ENCODE peak calls at places on chromosome 21, in nine cellular contexts. Q, F, U, X, V, M, H, N and I are unnamed samples.

GRCh38 chr21:17352937-17353655 is 159.7 kb upstream of the CXADR start:
- DNase-seq in M (no peak), F (no peak), H (no peak), Q (no peak), V (no peak), X (no peak), U (no peak), N (no peak), I (no peak)

GRCh38 chr21:41931041-41931451 is 22.8 kb downstream of the C2CD2 start:
- DNase-seq in V (no peak), N (peak), X (no peak), H (no peak), F (no peak), Q (no peak), U (peak), M (no peak), I (no peak)

GRCh38 chr21:44429894-44430293 is 25.4 kb upstream of the LRRC3 start:
- DNase-seq in Q (no peak), F (no peak), X (no peak), M (no peak), N (no peak), V (no peak), H (no peak), U (no peak), I (no peak)

GRCh38 chr21:41366522-41367151 is 4.8 kb downstream of the MX2 start:
- DNase-seq in H (peak), U (peak), M (no peak), Q (no peak), F (peak), N (peak), X (no peak), V (no peak), I (no peak)

GRCh38 chr21:37082375-37082774 is 9.3 kb downstream of the TTC3 start:
- DNase-seq in F (no peak), N (no peak), Q (no peak), H (no peak), U (no peak), X (no peak), M (no peak), V (no peak), I (no peak)

GRCh38 chr21:42833859-42834729 is 45.2 kb downstream of the WDR4 start:
- DNase-seq in N (no peak), F (no peak), Q (no peak), X (no peak), M (no peak), H (no peak), U (peak), V (no peak), I (no peak)

GRCh38 chr21:24781146-24781545 is 826.1 kb downstream of the MRPL39 start:
- DNase-seq in V (no peak), H (no peak), Q (no peak), M (no peak), X (no peak), U (no peak), F (no peak), N (no peak), I (no peak)

GRCh38 chr21:37848721-37849490 is 67.4 kb downstream of the KCNJ6 start:
- DNase-seq in Q (no peak), U (no peak), F (peak), N (peak), X (no peak), H (no peak), V (no peak), M (no peak), I (no peak)

GRCh38 chr21:36117276-36117675 is 17.6 kb upstream of the CBR3 start:
- DNase-seq in V (no peak), M (no peak), Q (no peak), F (no peak), N (no peak), H (no peak), U (no peak), X (no peak), I (no peak)

GRCh38 chr21:33023574-33024277 is 2.0 kb upstream of the OLIG2 start:
- DNase-seq in M (no peak), Q (no peak), N (no peak), H (peak), V (peak), X (no peak), F (no peak), U (no peak), I (no peak)

GRCh38 chr21:44836666-44837471 is 19.0 kb upstream of the SUMO3 start:
- DNase-seq in Q (no peak), M (no peak), N (peak), H (no peak), V (no peak), F (peak), X (no peak), U (peak), I (peak)

GRCh38 chr21:20875741-20876140 is 122.5 kb upstream of the NCAM2 start:
- DNase-seq in U (no peak), X (no peak), F (no peak), H (no peak), N (no peak), M (no peak), V (no peak), Q (no peak), I (peak)

GRCh38 chr21:35648512-35648911 is 411.8 kb downstream of the SETD4 start:
- DNase-seq in H (no peak), V (no peak), X (peak), M (no peak), Q (no peak), N (no peak), F (no peak), U (no peak), I (peak)

GRCh38 chr21:26332873-26333272 is 162.3 kb upstream of the APP start:
- DNase-seq in M (no peak), V (no peak), F (no peak), U (no peak), X (no peak), H (no peak), N (no peak), Q (no peak), I (no peak)

GRCh38 chr21:44334637-44335030 is 4.6 kb downstream of the CFAP410 start:
- DNase-seq in Q (no peak), H (no peak), N (no peak), F (no peak), V (no peak), U (no peak), X (no peak), M (no peak), I (no peak)

GRCh38 chr21:32515869-32516268 is 69.5 kb downstream of the TCP10L start:
- DNase-seq in V (no peak), N (peak), M (no peak), U (no peak), H (no peak), Q (no peak), X (no peak), F (peak), I (no peak)

GRCh38 chr21:25885405-25885804 is 150.6 kb downstream of the GABPA start:
- DNase-seq in M (no peak), F (no peak), H (no peak), X (no peak), Q (no peak), U (no peak), N (peak), V (no peak), I (no peak)

GRCh38 chr21:44399955-44400790 is 46.8 kb downstream of the TRPM2 start:
- DNase-seq in V (no peak), Q (no peak), X (no peak), M (no peak), U (peak), F (no peak), H (no peak), N (no peak), I (no peak)

GRCh38 chr21:16419188-16419874 is 689.5 kb downstream of the USP25 start:
- DNase-seq in N (peak), X (peak), H (no peak), U (no peak), F (peak), M (no peak), Q (no peak), V (peak), I (no peak)

GRCh38 chr21:41680444-41681335 is 86.2 kb downstream of the RIPK4 start:
- DNase-seq in M (no peak), V (no peak), U (peak), H (no peak), N (no peak), Q (no peak), X (peak), F (no peak), I (no peak)

GRCh38 chr21:45528028-45528705 is 14.1 kb downstream of the SLC19A1 start:
- DNase-seq in H (peak), N (no peak), Q (no peak), V (no peak), X (no peak), M (no peak), F (no peak), U (peak), I (no peak)

GRCh38 chr21:46483300-46484295 is 24.9 kb downstream of the DIP2A start:
- DNase-seq in V (no peak), M (no peak), Q (no peak), N (no peak), H (no peak), U (no peak), F (no peak), X (no peak), I (no peak)

GRCh38 chr21:33461538-33462250 is 18.1 kb downstream of the TMEM50B start:
- DNase-seq in X (no peak), V (no peak), F (no peak), U (no peak), Q (no peak), M (no peak), H (no peak), N (no peak), I (no peak)

GRCh38 chr21:37224861-37225260 is 42.3 kb downstream of the VPS26C start:
- DNase-seq in X (no peak), U (no peak), Q (no peak), H (no peak), N (no peak), F (no peak), M (no peak), V (no peak), I (no peak)

GRCh38 chr21:45367402-45368351 is 37.3 kb upstream of the COL18A1 start:
- DNase-seq in V (no peak), F (no peak), Q (no peak), X (no peak), H (no peak), U (no peak), M (no peak), N (no peak), I (no peak)

GRCh38 chr21:26587621-26588260 is 14.7 kb upstream of the CYYR1 start:
- DNase-seq in M (no peak), V (no peak), U (no peak), Q (no peak), H (no peak), X (no peak), N (peak), F (peak), I (no peak)